ENCODE peak calls at places on chromosomes 5 and 9, in five cellular contexts. O is fibroblast of lung, P is HT-29, H is coronary artery, R is ureter. F is an unnamed sample.

GRCh38 chr9:89368550-89368949 is 50.2 kb downstream of the SECISBP2 start:
- DNase-seq in O (no peak), P (no peak), H (no peak), R (no peak), F (no peak)

GRCh38 chr9:25557645-25558300 is 120.5 kb downstream of the TUSC1 start:
- DNase-seq in O (no peak), P (no peak), H (no peak), R (no peak), F (no peak)

GRCh38 chr5:55982957-55983381 is 11.8 kb downstream of the IL6ST start:
- DNase-seq in O (no peak), P (peak; percentile 17), H (no peak), R (no peak), F (peak; percentile 68)

GRCh38 chr5:111997308-111998159 is 240.5 kb upstream of the NREP start:
- DNase-seq in O (peak; percentile 100), P (no peak), H (no peak), R (no peak), F (no peak)

GRCh38 chr5:5080790-5081189 is 59.3 kb upstream of the ADAMTS16 start:
- DNase-seq in O (no peak), P (no peak), H (no peak), R (no peak), F (no peak)

GRCh38 chr9:136438909-136439549 is 616 bp downstream of the INPP5E start:
- DNase-seq in O (peak; percentile 30), P (peak; percentile 38), H (peak; percentile 68), R (no peak), F (peak; percentile 57)

GRCh38 chr5:35161637-35162248 is 68.5 kb downstream of the PRLR start:
- DNase-seq in O (no peak), P (no peak), H (no peak), R (no peak), F (no peak)

GRCh38 chr9:19117039-19117716 is 10.1 kb downstream of the PLIN2 start:
- DNase-seq in O (no peak), P (no peak), H (no peak), R (peak; percentile 13), F (no peak)

GRCh38 chr9:129401623-129402340 is 219.1 kb downstream of the C9orf50 start:
- DNase-seq in O (no peak), P (no peak), H (no peak), R (no peak), F (no peak)

GRCh38 chr5:150299571-150300327 is 3.0 kb downstream of the ARSI start:
- DNase-seq in O (peak; percentile 42), P (no peak), H (no peak), R (no peak), F (no peak)

GRCh38 chr5:148790545-148791333 is 35.7 kb upstream of the ADRB2 start:
- DNase-seq in O (no peak), P (no peak), H (no peak), R (no peak), F (no peak)

GRCh38 chr5:145056805-145057204 is 778.3 kb downstream of the PRELID2 start:
- DNase-seq in O (peak; percentile 21), P (no peak), H (no peak), R (no peak), F (no peak)

GRCh38 chr5:180070726-180071417 is 687 bp downstream of the RNF130 start:
- DNase-seq in O (peak; percentile 64), P (peak; percentile 38), H (peak; percentile 81), R (no peak), F (peak; percentile 76)

GRCh38 chr9:95981741-95982390 is 106.4 kb downstream of the ERCC6L2 start:
- DNase-seq in O (no peak), P (no peak), H (no peak), R (no peak), F (peak; percentile 22)

GRCh38 chr5:77011498-77011897 is 18.7 kb upstream of the AGGF1 start:
- DNase-seq in O (no peak), P (no peak), H (no peak), R (no peak), F (no peak)

GRCh38 chr9:126128494-126129142 is 198.0 kb upstream of the MVB12B start:
- DNase-seq in O (no peak), P (no peak), H (peak; percentile 50), R (peak; percentile 20), F (peak; percentile 86)